ENCODE peak calls at places on chromosome 14, in nine cellular contexts. Q is fibroblast of mammary gland, F is tibial artery, R is heart right ventricle, M is Panc1, E is pancreas, P is bronchial epithelial cell, I is MG63, H is cardiac muscle cell. V is an unnamed sample.
A peak's percentile ranks its signal among the peaks of the same experiment; 100 is the strongest.

GRCh38 chr14:60646202-60646886 is 2.9 kb downstream of the SIX1 start:
- DNase-seq in Q (no peak), F (no peak), R (no peak), M (no peak), E (no peak), P (peak; percentile 46), I (no peak), H (no peak), V (no peak)

GRCh38 chr14:51704465-51705050 is 52.8 kb downstream of the FRMD6 start:
- DNase-seq in Q (no peak), F (no peak), R (no peak), M (no peak), E (no peak), P (no peak), I (no peak), H (no peak), V (no peak)

GRCh38 chr14:33165144-33165925 is 226.7 kb downstream of the NPAS3 start:
- DNase-seq in Q (no peak), F (no peak), R (no peak), M (no peak), E (no peak), P (peak; percentile 20), I (peak; percentile 32), H (no peak), V (no peak)

GRCh38 chr14:38145142-38145541 is 62.6 kb upstream of the SSTR1 start:
- DNase-seq in Q (no peak), F (no peak), R (no peak), M (no peak), E (no peak), P (peak; percentile 90), I (no peak), H (no peak), V (no peak)

GRCh38 chr14:61528591-61529021 is 166.7 kb upstream of the HIF1A start:
- DNase-seq in Q (peak; percentile 97), F (no peak), R (no peak), M (no peak), E (no peak), P (peak; percentile 86), I (no peak), H (no peak), V (no peak)

GRCh38 chr14:88479574-88479987 is 75.2 kb downstream of the PTPN21 start:
- DNase-seq in Q (no peak), F (no peak), R (no peak), M (no peak), E (no peak), P (no peak), I (no peak), H (no peak), V (no peak)

GRCh38 chr14:76955575-76956252 is 72.8 kb downstream of the IRF2BPL start:
- DNase-seq in Q (peak; percentile 69), F (no peak), R (peak; percentile 41), M (no peak), E (peak; percentile 32), P (peak; percentile 73), I (no peak), H (no peak), V (no peak)

GRCh38 chr14:33569844-33570716 is 380.8 kb downstream of the EGLN3 start:
- DNase-seq in Q (no peak), F (no peak), R (no peak), M (no peak), E (no peak), P (peak; percentile 46), I (no peak), H (no peak), V (no peak)

GRCh38 chr14:96568646-96569045 is 66.5 kb downstream of the PAPOLA start:
- DNase-seq in Q (no peak), F (no peak), R (no peak), M (no peak), E (no peak), P (no peak), I (no peak), H (no peak), V (no peak)

GRCh38 chr14:21840765-21841164 is 167.1 kb upstream of the OR4E1 start:
- DNase-seq in Q (no peak), F (no peak), R (no peak), M (no peak), E (no peak), P (peak; percentile 27), I (no peak), H (no peak), V (no peak)

GRCh38 chr14:104735830-104736642 is 12.0 kb downstream of the ADSS1 start:
- DNase-seq in Q (no peak), F (peak; percentile 99), R (peak; percentile 84), M (no peak), E (no peak), P (peak; percentile 67), I (no peak), H (no peak), V (peak; percentile 75)

GRCh38 chr14:93082576-93083001 is 33.1 kb downstream of the ITPK1 start:
- DNase-seq in Q (no peak), F (no peak), R (no peak), M (no peak), E (no peak), P (no peak), I (no peak), H (no peak), V (no peak)
- H3K4me3 ChIP-seq in Q (no peak overlapping the region), F (no peak overlapping the region), R (no peak overlapping the region), M (no peak overlapping the region), E (no peak overlapping the region), P (no peak overlapping the region), I (no peak overlapping the region), H (no peak overlapping the region), V (no peak overlapping the region)

GRCh38 chr14:103628221-103628683 is 759 bp upstream of the KLC1 start:
- DNase-seq in Q (peak; percentile 81), F (peak; percentile 92), R (peak; percentile 65), M (no peak), E (peak; percentile 65), P (peak; percentile 85), I (peak; percentile 87), H (peak; percentile 52), V (peak; percentile 75)

GRCh38 chr14:103633391-103633790 is 4.4 kb downstream of the KLC1 start:
- DNase-seq in Q (no peak), F (no peak), R (no peak), M (no peak), E (no peak), P (no peak), I (no peak), H (no peak), V (no peak)

GRCh38 chr14:103628684-103629502 is at the start of gene KLC1:
- DNase-seq in Q (peak; percentile 50), F (peak; percentile 92), R (peak; percentile 87), M (no peak), E (peak; percentile 81), P (peak; percentile 22), I (peak; percentile 71), H (peak; percentile 85), V (peak; percentile 83)

GRCh38 chr14:103629503-103630121 is 601 bp downstream of the KLC1 start:
- DNase-seq in Q (no peak), F (peak; percentile 84), R (peak; percentile 79), M (no peak), E (peak; percentile 38), P (no peak), I (peak; percentile 51), H (peak; percentile 54), V (peak; percentile 56)

GRCh38 chr14:103630364-103631108 is 1.5 kb downstream of the KLC1 start:
- DNase-seq in Q (no peak), F (no peak), R (no peak), M (no peak), E (no peak), P (peak; percentile 49), I (no peak), H (no peak), V (no peak)
- H3K4me3 ChIP-seq in Q (peak overlapping the region; percentile 75), F (peak overlapping the region; percentile 80), R (peak overlapping the region; percentile 93), M (peak overlapping the region; percentile 77), E (peak overlapping the region; percentile 98), P (peak overlapping the region; percentile 82), I (peak overlapping the region; percentile 65), H (peak overlapping the region; percentile 93), V (no peak overlapping the region)

DNA sequence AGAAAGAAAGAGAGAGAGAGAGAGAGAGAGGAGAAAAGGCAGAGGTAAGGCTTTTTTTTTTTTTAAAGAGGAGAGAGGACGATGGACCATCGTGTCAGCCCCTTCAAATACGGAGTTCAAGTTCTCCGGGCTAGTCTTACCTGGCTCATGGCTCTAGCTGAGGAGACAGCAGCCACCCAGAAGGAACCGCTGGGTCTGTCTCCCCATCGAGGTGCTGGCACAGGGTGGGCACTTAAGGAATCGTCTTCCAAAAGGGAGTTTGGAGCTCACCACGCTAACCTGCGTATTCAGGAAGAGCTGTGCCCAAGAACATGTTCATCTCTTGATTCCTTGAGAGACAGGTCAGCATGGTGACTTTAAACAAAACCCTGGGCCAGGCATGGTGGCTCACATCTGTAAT is 102.7 kb downstream of the SETD3 start:
- DNase-seq in Q (no peak), F (no peak), R (no peak), M (no peak), E (no peak), P (no peak), I (no peak), H (no peak), V (no peak)
- H3K4me3 ChIP-seq in Q (no peak overlapping the region), F (no peak overlapping the region), R (no peak overlapping the region), M (no peak overlapping the region), E (no peak overlapping the region), P (no peak overlapping the region), I (no peak overlapping the region), H (no peak overlapping the region), V (no peak overlapping the region)

DNA sequence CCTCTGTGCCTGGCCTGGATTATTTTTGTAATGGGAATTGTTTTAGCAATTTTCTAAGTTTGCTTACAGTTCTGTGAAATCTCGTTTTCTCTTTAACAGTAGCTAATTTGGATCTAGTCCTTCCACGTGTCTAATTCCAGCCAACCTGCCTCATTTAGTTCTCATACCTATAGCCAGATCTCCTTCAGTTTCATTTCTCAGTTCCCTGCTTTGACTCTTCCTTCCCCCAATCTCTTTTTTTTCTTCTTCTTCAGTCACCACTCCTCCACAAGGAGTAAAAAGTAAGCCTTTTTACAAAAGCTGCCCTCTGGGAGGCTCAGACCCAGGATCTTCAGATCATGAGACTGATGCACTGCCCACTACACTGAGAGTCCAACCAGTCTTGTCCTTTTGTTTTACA is 1.4 kb downstream of the THTPA start:
- DNase-seq in Q (no peak), F (no peak), R (no peak), M (no peak), E (no peak), P (no peak), I (no peak), H (no peak), V (no peak)
- H3K4me3 ChIP-seq in Q (peak overlapping the region; percentile 90), F (no peak overlapping the region), R (peak overlapping the region; percentile 93), M (peak overlapping the region; percentile 75), E (no peak overlapping the region), P (no peak overlapping the region), I (no peak overlapping the region), H (no peak overlapping the region), V (no peak overlapping the region)

DNA sequence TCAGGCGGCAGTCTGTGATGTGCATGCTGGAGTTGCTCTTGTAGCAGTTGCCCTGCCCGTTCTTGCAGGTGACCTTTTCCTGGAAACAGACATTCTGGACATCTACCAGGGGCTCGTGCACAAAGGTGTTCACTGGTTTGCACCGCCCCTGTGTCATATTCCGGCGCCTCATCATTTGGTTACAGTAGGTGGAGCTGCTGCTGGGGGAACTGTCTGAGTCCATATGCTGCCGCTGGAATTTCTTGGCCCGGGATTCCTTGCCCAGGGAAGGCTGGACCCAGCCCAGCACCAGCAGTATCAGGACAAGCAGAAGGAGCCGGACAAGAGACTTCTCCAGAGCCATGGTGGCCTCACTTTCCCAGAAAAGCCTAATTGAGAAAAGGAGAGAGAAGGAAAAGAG is 918 bp downstream of the RNASE1 start:
- DNase-seq in Q (no peak), F (no peak), R (peak; percentile 16), M (no peak), E (peak; percentile 82), P (no peak), I (no peak), H (no peak), V (peak; percentile 75)
- H3K4me3 ChIP-seq in Q (no peak overlapping the region), F (peak overlapping the region; percentile 45), R (peak overlapping the region; percentile 47), M (no peak overlapping the region), E (peak overlapping the region; percentile 37), P (no peak overlapping the region), I (no peak overlapping the region), H (no peak overlapping the region), V (peak overlapping the region; percentile 55)

GRCh38 chr14:55832122-55832911 is 252.3 kb downstream of the KTN1 start:
- DNase-seq in Q (no peak), F (no peak), R (no peak), M (no peak), E (no peak), P (peak; percentile 83), I (no peak), H (no peak), V (no peak)
- H3K4me3 ChIP-seq in Q (no peak overlapping the region), F (no peak overlapping the region), R (no peak overlapping the region), M (no peak overlapping the region), E (no peak overlapping the region), P (no peak overlapping the region), I (no peak overlapping the region), H (no peak overlapping the region), V (no peak overlapping the region)